ENCODE peak calls at places on chromosome 14, in four cellular contexts. Z, C, O and S are unnamed samples.

GRCh38 chr14:72665259-72665658 is 228.6 kb downstream of the DPF3 start:
- DNase-seq in O (no peak), Z (peak; percentile 99), C (peak; percentile 100), S (peak; percentile 99)

GRCh38 chr14:104385189-104386135 is 194.1 kb upstream of the C14orf180 start:
- DNase-seq in O (no peak), Z (no peak), C (no peak), S (no peak)

GRCh38 chr14:67515386-67516079 is 17.6 kb upstream of the PLEKHH1 start:
- DNase-seq in O (no peak), C (peak; percentile 43), Z (peak; percentile 45), S (peak; percentile 14)

GRCh38 chr14:49853572-49854375 is 1.2 kb upstream of the NEMF start:
- DNase-seq in C (peak; percentile 89), Z (peak; percentile 79), O (peak; percentile 75), S (peak; percentile 76)

GRCh38 chr14:33455998-33456397 is 494.9 kb downstream of the EGLN3 start:
- DNase-seq in C (no peak), Z (peak; percentile 13), O (no peak), S (no peak)

GRCh38 chr14:103105580-103106168 is 11.1 kb downstream of the EXOC3L4 start:
- DNase-seq in C (no peak), Z (no peak), O (no peak), S (no peak)

GRCh38 chr14:101591582-101591981 is 30.3 kb downstream of the DIO3 start:
- DNase-seq in O (no peak), Z (no peak), C (no peak), S (no peak)

GRCh38 chr14:99255621-99256482 is 16.1 kb downstream of the BCL11B start:
- DNase-seq in Z (no peak), O (no peak), C (no peak), S (no peak)

GRCh38 chr14:51357250-51357649 is 117.2 kb downstream of the TMX1 start:
- DNase-seq in O (no peak), C (no peak), Z (no peak), S (peak; percentile 27)

GRCh38 chr14:88312262-88312661 is 10.8 kb downstream of the KCNK10 start:
- DNase-seq in C (no peak), O (no peak), Z (no peak), S (no peak)

GRCh38 chr14:69547701-69548348 is 26.8 kb downstream of the CCDC177 start:
- DNase-seq in Z (no peak), C (peak; percentile 26), O (peak; percentile 41), S (no peak)

GRCh38 chr14:102882233-102882906 is 40.1 kb upstream of the AMN start:
- DNase-seq in Z (no peak), O (no peak), C (no peak), S (no peak)

GRCh38 chr14:37819155-37820015 is 224.0 kb downstream of the TTC6 start:
- DNase-seq in C (peak; percentile 48), Z (peak; percentile 62), O (no peak), S (peak; percentile 46)

GRCh38 chr14:65414961-65415589 is 2.5 kb downstream of the FUT8 start:
- DNase-seq in O (no peak), C (peak; percentile 70), Z (peak; percentile 50), S (peak; percentile 55)

GRCh38 chr14:68939893-68940613 is 39.0 kb downstream of the ACTN1 start:
- DNase-seq in Z (peak; percentile 100), O (peak; percentile 81), C (peak; percentile 91), S (peak; percentile 99)

GRCh38 chr14:101313268-101313667 is 248.0 kb upstream of the DIO3 start:
- DNase-seq in O (no peak), C (no peak), Z (no peak), S (no peak)